ENCODE peak calls at places on chromosomes 13 and 19, in six cellular contexts. One of them, this sample, is unnamed.

GRCh38 chr19:58409010-58409790 is 751 bp downstream of the ZNF584 start:
- DNase-seq in H1: peak
- DNase-seq in HepG2: no peak
- DNase-seq in GM12878: no peak
- DNase-seq in SK-N-SH: peak
- DNase-seq in K562: no peak
- DNase-seq in this sample: no peak

GRCh38 chr13:41505209-41505835 is 48.0 kb downstream of the RGCC start:
- DNase-seq in H1: no peak
- DNase-seq in HepG2: no peak
- DNase-seq in GM12878: no peak
- DNase-seq in SK-N-SH: no peak
- DNase-seq in K562: no peak
- DNase-seq in this sample: no peak

GRCh38 chr13:108070925-108071324 is 144.4 kb downstream of the LIG4 start:
- DNase-seq in H1: no peak
- DNase-seq in HepG2: no peak
- DNase-seq in GM12878: no peak
- DNase-seq in SK-N-SH: no peak
- DNase-seq in K562: no peak
- DNase-seq in this sample: no peak

GRCh38 chr13:32176696-32177095 is 138.5 kb downstream of the ZAR1L start:
- DNase-seq in H1: no peak
- DNase-seq in HepG2: no peak
- DNase-seq in GM12878: no peak
- DNase-seq in SK-N-SH: no peak
- DNase-seq in K562: no peak
- DNase-seq in this sample: no peak

GRCh38 chr13:44013666-44014291 is 134.1 kb downstream of the LACC1 start:
- DNase-seq in H1: no peak
- DNase-seq in HepG2: no peak
- DNase-seq in GM12878: no peak
- DNase-seq in SK-N-SH: no peak
- DNase-seq in K562: no peak
- DNase-seq in this sample: no peak

GRCh38 chr13:44876782-44877324 is 112.4 kb downstream of the NUFIP1 start:
- DNase-seq in H1: peak
- DNase-seq in HepG2: no peak
- DNase-seq in GM12878: no peak
- DNase-seq in SK-N-SH: no peak
- DNase-seq in K562: peak
- DNase-seq in this sample: no peak

GRCh38 chr13:40984670-40985366 is 34.3 kb downstream of the ELF1 start:
- DNase-seq in H1: no peak
- DNase-seq in HepG2: no peak
- DNase-seq in GM12878: peak
- DNase-seq in SK-N-SH: no peak
- DNase-seq in K562: no peak
- DNase-seq in this sample: no peak

GRCh38 chr13:47092202-47092601 is 195.3 kb upstream of the HTR2A start:
- DNase-seq in H1: no peak
- DNase-seq in HepG2: no peak
- DNase-seq in GM12878: no peak
- DNase-seq in SK-N-SH: no peak
- DNase-seq in K562: no peak
- DNase-seq in this sample: no peak

GRCh38 chr13:110070511-110071120 is 236.3 kb downstream of the COL4A1 start:
- DNase-seq in H1: no peak
- DNase-seq in HepG2: no peak
- DNase-seq in GM12878: no peak
- DNase-seq in SK-N-SH: no peak
- DNase-seq in K562: no peak
- DNase-seq in this sample: no peak

DNA sequence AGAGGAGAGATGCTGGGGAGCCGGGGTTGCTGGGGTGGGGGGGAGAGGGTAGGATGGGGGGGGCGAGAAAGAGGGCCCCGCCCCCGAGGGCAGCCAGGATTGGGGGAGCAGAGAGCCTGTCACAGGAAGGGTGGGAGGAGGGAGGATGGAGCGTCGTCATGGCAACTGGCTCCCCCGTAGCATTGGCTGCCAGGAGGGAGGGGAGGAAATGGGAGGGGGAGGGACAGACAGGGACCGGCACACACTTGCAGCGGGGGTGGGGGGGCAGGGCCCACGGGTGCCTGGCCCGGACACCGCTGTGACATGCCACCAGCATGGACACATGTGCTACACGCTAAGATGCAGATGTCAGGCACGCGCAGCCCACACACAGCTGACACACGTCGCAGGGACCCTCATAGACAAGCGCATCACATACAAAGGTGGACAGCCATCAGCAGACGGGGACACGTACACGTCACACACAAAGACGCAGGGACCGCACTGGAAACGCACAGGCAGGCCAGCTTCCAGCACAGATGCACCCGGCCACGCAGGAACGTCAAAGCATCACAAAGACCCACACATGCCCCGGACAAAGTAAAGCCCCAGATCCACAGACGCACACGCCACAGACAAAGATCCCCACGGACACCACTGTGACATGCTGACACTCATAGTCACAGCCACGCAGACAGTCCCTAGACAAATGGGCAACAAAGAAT is at the start of gene LMTK3:
- DNase-seq in H1: peak
- DNase-seq in HepG2: no peak
- DNase-seq in GM12878: no peak
- DNase-seq in SK-N-SH: peak
- DNase-seq in K562: peak
- DNase-seq in this sample: no peak
- H3K4me3 ChIP-seq in H1: peak
- H3K4me3 ChIP-seq in HepG2: no peak
- H3K4me3 ChIP-seq in GM12878: no peak
- H3K4me3 ChIP-seq in SK-N-SH: peak
- H3K4me3 ChIP-seq in K562: no peak
- H3K4me3 ChIP-seq in this sample: no peak

GRCh38 chr19:18254546-18255500 is 19.4 kb downstream of the IQCN start:
- DNase-seq in H1: peak
- DNase-seq in HepG2: no peak
- DNase-seq in GM12878: no peak
- DNase-seq in SK-N-SH: no peak
- DNase-seq in K562: no peak
- DNase-seq in this sample: no peak
- TF ChIP-seq GABPA in H1: no peak
- TF ChIP-seq GABPA in HepG2: no peak
- TF ChIP-seq GABPA in GM12878: no peak
- TF ChIP-seq GABPA in SK-N-SH: no peak
- TF ChIP-seq GABPA in K562: no peak
- TF ChIP-seq GABPA in this sample: peak

DNA sequence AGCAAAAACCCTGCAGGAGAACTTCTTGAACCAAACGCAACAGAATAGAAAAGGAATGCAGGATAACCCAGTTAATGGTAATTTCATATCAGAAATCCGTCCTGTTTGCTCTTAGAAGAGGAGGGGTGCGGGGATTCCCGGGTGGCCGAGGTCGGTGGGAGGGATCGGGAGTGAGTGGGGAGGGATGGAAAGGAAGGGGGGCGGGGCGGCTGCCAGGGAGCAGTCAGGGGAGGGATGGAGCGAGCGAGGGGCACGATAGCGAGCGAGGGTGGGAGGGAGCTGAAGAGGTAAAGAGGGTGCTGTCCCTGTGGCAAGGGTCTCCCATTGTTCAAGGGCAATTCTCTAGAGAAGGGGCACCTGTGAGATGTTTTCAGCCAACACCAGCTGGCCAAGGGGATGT is 26.5 kb downstream of the CD177 start:
- DNase-seq in H1: no peak
- DNase-seq in HepG2: no peak
- DNase-seq in GM12878: no peak
- DNase-seq in SK-N-SH: no peak
- DNase-seq in K562: no peak
- DNase-seq in this sample: no peak
- H3K4me3 ChIP-seq in H1: no peak
- H3K4me3 ChIP-seq in HepG2: no peak
- H3K4me3 ChIP-seq in GM12878: no peak
- H3K4me3 ChIP-seq in SK-N-SH: no peak
- H3K4me3 ChIP-seq in K562: no peak
- H3K4me3 ChIP-seq in this sample: no peak

GRCh38 chr19:34327851-34328250 is 37.1 kb upstream of the GPI start:
- DNase-seq in H1: no peak
- DNase-seq in HepG2: no peak
- DNase-seq in GM12878: no peak
- DNase-seq in SK-N-SH: no peak
- DNase-seq in K562: peak
- DNase-seq in this sample: no peak
- TF ChIP-seq GABPA in H1: no peak
- TF ChIP-seq GABPA in HepG2: no peak
- TF ChIP-seq GABPA in GM12878: no peak
- TF ChIP-seq GABPA in SK-N-SH: no peak
- TF ChIP-seq GABPA in K562: peak
- TF ChIP-seq GABPA in this sample: no peak

DNA sequence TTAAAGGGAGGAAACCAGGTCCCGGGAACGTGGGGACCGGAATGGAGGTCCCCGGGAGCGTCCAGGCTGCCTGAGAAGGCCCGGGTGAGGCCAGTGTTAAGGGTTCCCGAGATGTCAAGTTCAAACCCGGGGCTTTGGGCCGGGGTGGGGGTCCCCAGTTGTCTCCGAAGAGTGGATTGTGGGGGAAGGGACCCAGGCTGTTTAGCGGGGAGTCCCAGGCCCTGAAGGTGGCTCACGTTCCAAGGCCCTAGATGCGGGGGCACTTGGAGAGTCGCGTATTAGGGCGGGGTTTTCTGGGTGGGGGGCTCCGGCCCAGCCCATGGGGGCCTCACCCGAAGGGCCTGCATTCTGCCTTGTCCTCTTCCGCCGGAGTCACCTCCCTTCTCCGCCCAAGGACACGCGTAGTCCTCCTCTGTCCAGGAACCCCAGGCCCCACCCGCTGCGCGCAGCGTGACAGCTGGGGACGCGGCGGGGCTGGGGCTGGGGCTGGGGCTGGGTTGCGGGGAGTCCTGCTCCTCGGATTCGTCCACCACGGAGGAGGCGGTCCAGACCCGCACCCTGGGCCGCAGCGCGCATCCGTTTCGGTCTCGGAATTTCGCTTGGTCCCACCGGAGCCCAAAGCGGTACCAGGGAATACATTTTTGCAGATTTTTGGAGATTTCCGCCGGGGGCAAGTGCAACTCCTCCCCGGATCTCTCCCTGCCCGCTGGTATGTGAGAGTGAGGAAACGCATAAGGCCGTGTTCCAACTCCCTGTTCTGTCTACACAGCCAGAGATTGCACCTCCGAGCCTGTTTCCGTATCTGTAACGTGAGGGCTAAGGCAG is at the start of gene COX7A1:
- DNase-seq in H1: no peak
- DNase-seq in HepG2: no peak
- DNase-seq in GM12878: no peak
- DNase-seq in SK-N-SH: no peak
- DNase-seq in K562: no peak
- DNase-seq in this sample: no peak
- H3K4me3 ChIP-seq in H1: peak
- H3K4me3 ChIP-seq in HepG2: no peak
- H3K4me3 ChIP-seq in GM12878: no peak
- H3K4me3 ChIP-seq in SK-N-SH: no peak
- H3K4me3 ChIP-seq in K562: no peak
- H3K4me3 ChIP-seq in this sample: no peak

GRCh38 chr19:11596156-11596555 is 1.1 kb upstream of the ZNF627 start:
- DNase-seq in H1: no peak
- DNase-seq in HepG2: no peak
- DNase-seq in GM12878: no peak
- DNase-seq in SK-N-SH: no peak
- DNase-seq in K562: no peak
- DNase-seq in this sample: no peak

GRCh38 chr19:11598746-11599145 is 1.5 kb downstream of the ZNF627 start:
- DNase-seq in H1: no peak
- DNase-seq in HepG2: no peak
- DNase-seq in GM12878: no peak
- DNase-seq in SK-N-SH: no peak
- DNase-seq in K562: no peak
- DNase-seq in this sample: no peak

GRCh38 chr19:11594084-11594483 is 3.2 kb upstream of the ZNF627 start:
- DNase-seq in H1: no peak
- DNase-seq in HepG2: no peak
- DNase-seq in GM12878: no peak
- DNase-seq in SK-N-SH: no peak
- DNase-seq in K562: no peak
- DNase-seq in this sample: no peak

GRCh38 chr19:11597202-11598102 is at the start of gene ZNF627:
- DNase-seq in H1: peak
- DNase-seq in HepG2: peak
- DNase-seq in GM12878: peak
- DNase-seq in SK-N-SH: peak
- DNase-seq in K562: peak
- DNase-seq in this sample: peak

GRCh38 chr19:11598103-11598483 is 810 bp downstream of the ZNF627 start:
- DNase-seq in H1: no peak
- DNase-seq in HepG2: no peak
- DNase-seq in GM12878: no peak
- DNase-seq in SK-N-SH: no peak
- DNase-seq in K562: no peak
- DNase-seq in this sample: no peak
- TF ChIP-seq GABPA in H1: no peak
- TF ChIP-seq GABPA in HepG2: no peak
- TF ChIP-seq GABPA in GM12878: no peak
- TF ChIP-seq GABPA in SK-N-SH: no peak
- TF ChIP-seq GABPA in K562: no peak
- TF ChIP-seq GABPA in this sample: no peak

This sample was measured in HL-60.